ENCODE peak calls at places on chromosomes 11 and 22, in six cellular contexts. C is NAMALWA; Y is cardiac muscle cell; H is NCI-H2081; L is HCT116; M is stimulated activated CD4-positive, alpha-beta T cell treated with anti-CD3 and anti-CD28 coated beads, TNF-alpha, amount 100 ng/mL, for 24 hours. W is an unnamed sample.

GRCh38 chr11:93694109-93694508 is 32.6 kb downstream of the CEP295 start:
- DNase-seq in Y (no peak), C (peak; percentile 8), L (no peak), H (no peak), M (no peak), W (no peak)

GRCh38 chr11:76209956-76210885 is 3.9 kb upstream of the WNT11 start:
- DNase-seq in L (no peak), H (peak; percentile 55), M (no peak), C (no peak), Y (peak; percentile 81), W (peak; percentile 32)

GRCh38 chr22:36104988-36105387 is 55.6 kb downstream of the APOL3 start:
- DNase-seq in H (no peak), M (no peak), L (no peak), Y (no peak), C (no peak), W (no peak)

GRCh38 chr11:111000400-111001090 is 245.0 kb upstream of the POU2AF2 start:
- DNase-seq in Y (no peak), H (no peak), C (no peak), L (no peak), M (no peak), W (no peak)

GRCh38 chr22:36017661-36018091 is 10.9 kb downstream of the RBFOX2 start:
- DNase-seq in C (peak; percentile 96), M (no peak), H (peak; percentile 71), Y (no peak), L (no peak), W (no peak)

GRCh38 chr22:45709866-45710265 is 38.2 kb downstream of the ATXN10 start:
- DNase-seq in Y (no peak), M (no peak), C (no peak), H (no peak), L (no peak), W (no peak)

GRCh38 chr11:334264-335033 is 13.8 kb upstream of the IFITM3 start:
- DNase-seq in H (peak; percentile 12), L (no peak), Y (peak; percentile 39), M (no peak), C (no peak), W (no peak)

GRCh38 chr11:96045622-96046456 is 121.9 kb upstream of the MTMR2 start:
- DNase-seq in C (no peak), L (no peak), Y (peak; percentile 59), M (no peak), H (peak; percentile 76), W (no peak)

GRCh38 chr11:72069787-72070251 is 10.5 kb downstream of the NUMA1 start:
- DNase-seq in L (peak; percentile 51), Y (peak; percentile 20), M (no peak), H (no peak), C (no peak), W (no peak)

GRCh38 chr11:37788141-37788877 is 1190.3 kb upstream of the RAG2 start:
- DNase-seq in L (no peak), M (no peak), C (no peak), H (no peak), Y (no peak), W (no peak)

GRCh38 chr11:8917157-8917820 is 6.3 kb downstream of the AKIP1 start:
- DNase-seq in H (no peak), C (no peak), L (no peak), Y (peak; percentile 56), M (no peak), W (no peak)

GRCh38 chr22:29700949-29701927 is 18.6 kb upstream of the CABP7 start:
- DNase-seq in H (peak; percentile 85), L (peak; percentile 51), Y (peak; percentile 55), C (peak; percentile 64), M (no peak), W (no peak)

GRCh38 chr22:48945621-48946458 is 881.8 kb downstream of the BRD1 start:
- DNase-seq in H (no peak), Y (no peak), M (no peak), L (no peak), C (no peak), W (no peak)

GRCh38 chr11:11347583-11347982 is 5.5 kb downstream of the CSNK2A3 start:
- DNase-seq in L (no peak), Y (no peak), M (no peak), C (no peak), H (no peak), W (no peak)